ENCODE peak calls at places on chromosomes 5 and 9, in ten cellular contexts. B, G, R, N, Y, X, C, P, H and E are unnamed samples.

GRCh38 chr9:133582501-133583045 is 26.6 kb downstream of the FAM163B start:
- DNase-seq in B (no peak), G (no peak), R (no peak), N (no peak), Y (no peak), X (no peak), C (no peak), P (no peak), H (no peak), E (no peak)

GRCh38 chr9:18478517-18479361 is 4.8 kb downstream of the ADAMTSL1 start:
- DNase-seq in B (no peak), G (no peak), R (no peak), N (no peak), Y (no peak), X (no peak), C (no peak), P (no peak), H (no peak), E (no peak)

GRCh38 chr5:43019615-43020293 is 20.4 kb downstream of the ANXA2R start:
- DNase-seq in B (peak), G (peak), R (peak), N (no peak), Y (peak), X (no peak), C (peak), P (peak), H (no peak), E (peak)

GRCh38 chr5:96226941-96227552 is 206.0 kb downstream of the PCSK1 start:
- DNase-seq in B (no peak), G (no peak), R (no peak), N (peak), Y (no peak), X (peak), C (no peak), P (no peak), H (peak), E (no peak)

GRCh38 chr5:93611900-93612898 is 29.2 kb downstream of the NR2F1 start:
- DNase-seq in B (no peak), G (no peak), R (peak), N (no peak), Y (peak), X (no peak), C (peak), P (no peak), H (no peak), E (no peak)

GRCh38 chr5:24073097-24073496 is 565.7 kb downstream of the PRDM9 start:
- DNase-seq in B (no peak), G (no peak), R (no peak), N (no peak), Y (no peak), X (no peak), C (no peak), P (no peak), H (no peak), E (no peak)

GRCh38 chr5:133552925-133553525 is 59.3 kb downstream of the FSTL4 start:
- DNase-seq in B (no peak), G (peak), R (peak), N (no peak), Y (peak), X (no peak), C (peak), P (peak), H (peak), E (peak)

GRCh38 chr9:94031380-94031779 is 52.9 kb upstream of the PTPDC1 start:
- DNase-seq in B (no peak), G (no peak), R (no peak), N (no peak), Y (no peak), X (no peak), C (no peak), P (no peak), H (no peak), E (no peak)

GRCh38 chr5:133140311-133140710 is 88.5 kb downstream of the HSPA4 start:
- DNase-seq in B (no peak), G (no peak), R (no peak), N (no peak), Y (no peak), X (no peak), C (no peak), P (no peak), H (no peak), E (no peak)

GRCh38 chr9:132214027-132214622 is 52.3 kb downstream of the NTNG2 start:
- DNase-seq in B (peak), G (no peak), R (peak), N (peak), Y (no peak), X (peak), C (peak), P (no peak), H (no peak), E (peak)

GRCh38 chr5:28666075-28666474 is 1627.7 kb upstream of the CDH9 start:
- DNase-seq in B (no peak), G (no peak), R (no peak), N (no peak), Y (no peak), X (no peak), C (no peak), P (no peak), H (no peak), E (no peak)

GRCh38 chr5:1728846-1729245 is 70.8 kb downstream of the MRPL36 start:
- DNase-seq in B (no peak), G (no peak), R (no peak), N (no peak), Y (no peak), X (no peak), C (no peak), P (no peak), H (peak), E (no peak)

GRCh38 chr5:31640024-31640423 is 1.1 kb downstream of the PDZD2 start:
- DNase-seq in B (no peak), G (no peak), R (no peak), N (no peak), Y (no peak), X (no peak), C (peak), P (no peak), H (no peak), E (peak)

GRCh38 chr9:99366183-99366582 is 144.1 kb downstream of the SEC61B start:
- DNase-seq in B (no peak), G (no peak), R (no peak), N (no peak), Y (no peak), X (no peak), C (no peak), P (no peak), H (no peak), E (no peak)

GRCh38 chr5:107680099-107680498 is 9.4 kb upstream of the EFNA5 start:
- DNase-seq in B (no peak), G (no peak), R (no peak), N (no peak), Y (no peak), X (no peak), C (no peak), P (no peak), H (no peak), E (no peak)

GRCh38 chr9:81052846-81053245 is 636.5 kb downstream of the TLE1 start:
- DNase-seq in B (no peak), G (no peak), R (no peak), N (no peak), Y (no peak), X (no peak), C (no peak), P (no peak), H (no peak), E (no peak)

GRCh38 chr9:111897831-111898144 is 1.2 kb downstream of the UGCG start:
- DNase-seq in B (no peak), G (peak), R (no peak), N (no peak), Y (no peak), X (no peak), C (no peak), P (peak), H (no peak), E (no peak)

GRCh38 chr5:83924891-83925290 is 204.2 kb upstream of the HAPLN1 start:
- DNase-seq in B (no peak), G (no peak), R (no peak), N (no peak), Y (no peak), X (no peak), C (no peak), P (no peak), H (no peak), E (no peak)

GRCh38 chr9:107214915-107215314 is 68.2 kb upstream of the RAD23B start:
- DNase-seq in B (no peak), G (no peak), R (no peak), N (no peak), Y (no peak), X (no peak), C (no peak), P (no peak), H (no peak), E (no peak)

GRCh38 chr9:86073839-86074238 is 25.5 kb downstream of the GOLM1 start:
- DNase-seq in B (no peak), G (no peak), R (no peak), N (no peak), Y (no peak), X (no peak), C (no peak), P (no peak), H (no peak), E (no peak)

GRCh38 chr9:114300846-114301797 is 21.8 kb upstream of the ORM1 start:
- DNase-seq in B (no peak), G (no peak), R (no peak), N (no peak), Y (peak), X (no peak), C (no peak), P (peak), H (peak), E (no peak)

GRCh38 chr9:20557890-20558608 is 64.2 kb downstream of the MLLT3 start:
- DNase-seq in B (no peak), G (no peak), R (no peak), N (no peak), Y (no peak), X (no peak), C (no peak), P (peak), H (no peak), E (no peak)

GRCh38 chr5:80867233-80867632 is 92.9 kb upstream of the RASGRF2 start:
- DNase-seq in B (no peak), G (no peak), R (no peak), N (no peak), Y (no peak), X (no peak), C (no peak), P (no peak), H (no peak), E (no peak)

GRCh38 chr9:27787941-27788340 is 214.7 kb upstream of the C9orf72 start:
- DNase-seq in B (no peak), G (no peak), R (no peak), N (no peak), Y (no peak), X (no peak), C (peak), P (no peak), H (no peak), E (no peak)

GRCh38 chr5:168314735-168315411 is 23.4 kb downstream of the WWC1 start:
- DNase-seq in B (peak), G (no peak), R (no peak), N (peak), Y (peak), X (peak), C (peak), P (peak), H (no peak), E (no peak)

GRCh38 chr5:132655821-132656773 is 1.9 kb upstream of the IL13 start:
- DNase-seq in B (no peak), G (no peak), R (peak), N (no peak), Y (no peak), X (no peak), C (peak), P (no peak), H (no peak), E (peak)

DNA sequence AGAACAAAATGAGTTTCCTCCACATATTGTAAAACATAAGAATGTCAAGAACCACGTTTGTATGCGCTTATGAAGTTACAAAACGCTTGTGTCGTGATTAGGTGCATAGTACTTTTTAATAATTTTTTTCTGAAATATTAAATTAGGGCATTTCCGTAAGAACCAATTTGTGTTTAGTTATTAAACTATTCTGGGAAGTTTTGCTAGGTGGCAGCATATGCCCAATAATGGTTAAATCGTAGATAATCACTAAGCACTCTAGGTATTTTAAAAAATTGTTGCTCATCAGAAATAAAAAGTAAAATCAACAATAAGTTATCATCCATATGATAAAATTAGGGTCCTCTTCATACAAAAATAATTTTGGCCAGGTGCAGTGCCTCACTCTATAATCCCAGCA is 5.4 kb downstream of the SRFBP1 start:
- DNase-seq in B (no peak), G (no peak), R (no peak), N (no peak), Y (no peak), X (no peak), C (no peak), P (no peak), H (no peak), E (no peak)
- TF ChIP-seq CTCF in B (peak), G (no peak), R (peak), N (peak), Y (no peak), X (peak), C (no peak), P (peak), H (peak), E (no peak)

GRCh38 chr5:26329562-26330189 is 708.7 kb downstream of the CDH9 start:
- DNase-seq in B (no peak), G (no peak), R (no peak), N (no peak), Y (no peak), X (no peak), C (no peak), P (no peak), H (no peak), E (no peak)
- TF ChIP-seq CTCF in B (no peak), G (peak), R (peak), N (no peak), Y (no peak), X (no peak), C (no peak), P (no peak), H (peak), E (peak)

GRCh38 chr5:14405267-14405666 is 176.3 kb upstream of the OTULINL start:
- DNase-seq in B (no peak), G (no peak), R (no peak), N (no peak), Y (no peak), X (no peak), C (peak), P (no peak), H (no peak), E (no peak)
- TF ChIP-seq CTCF in B (no peak), G (peak), R (peak), N (peak), Y (no peak), X (peak), C (no peak), P (no peak), H (no peak), E (peak)

GRCh38 chr5:69217732-69218568 is 16.7 kb upstream of the CDK7 start:
- DNase-seq in B (peak), G (peak), R (peak), N (peak), Y (peak), X (peak), C (peak), P (peak), H (peak), E (peak)
- TF ChIP-seq CTCF in B (peak), G (no peak), R (peak), N (no peak), Y (peak), X (peak), C (no peak), P (no peak), H (peak), E (peak)

GRCh38 chr5:143405063-143405746 is 1.7 kb upstream of the NR3C1 start:
- DNase-seq in B (peak), G (peak), R (peak), N (no peak), Y (peak), X (peak), C (peak), P (peak), H (peak), E (peak)
- TF ChIP-seq CTCF in B (no peak), G (peak), R (peak), N (no peak), Y (no peak), X (peak), C (no peak), P (no peak), H (no peak), E (no peak)

DNA sequence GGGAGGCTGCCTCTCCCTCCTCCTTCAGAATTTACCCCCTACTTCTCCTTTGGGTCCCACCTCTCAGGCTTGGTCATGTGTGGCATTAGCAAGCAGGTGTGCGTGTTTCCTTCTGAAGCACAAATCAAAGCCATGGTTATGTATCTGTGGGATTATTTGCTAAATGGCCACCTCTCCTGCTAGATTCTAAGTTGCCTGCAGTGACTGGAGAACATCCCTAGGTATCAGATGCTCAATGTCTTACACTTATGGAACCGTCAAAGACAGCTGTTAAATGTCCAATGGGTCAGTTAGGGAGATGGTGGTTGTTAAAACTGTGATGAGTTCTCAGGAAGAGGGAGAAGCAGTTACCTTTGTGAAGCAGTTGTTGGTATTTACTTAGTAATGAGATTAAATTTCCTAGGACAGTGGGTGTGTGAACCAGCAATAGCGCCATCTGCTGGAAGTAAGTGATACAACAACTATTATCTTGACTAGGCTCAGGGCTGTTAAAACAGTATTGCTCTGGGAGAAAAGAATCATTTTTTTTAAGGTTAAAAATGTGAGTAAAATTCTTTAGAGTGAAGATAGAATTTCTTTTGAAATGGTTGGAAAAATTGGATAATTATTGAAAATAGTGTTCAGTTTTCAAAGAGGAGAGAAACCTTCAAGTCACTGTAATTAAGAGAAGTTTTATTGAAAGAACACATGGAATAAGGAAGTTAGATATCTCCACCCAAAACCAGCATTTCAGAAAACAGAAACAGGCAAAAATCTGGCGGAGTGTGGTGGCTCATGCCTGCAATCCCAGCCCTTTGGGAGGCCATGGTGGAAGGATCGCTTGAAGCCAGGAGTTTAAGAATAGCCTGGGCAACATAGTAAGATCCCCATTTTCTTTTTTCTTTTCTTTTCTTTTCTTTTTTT is 71.3 kb downstream of the TMC1 start:
- DNase-seq in B (no peak), G (peak), R (no peak), N (peak), Y (no peak), X (peak), C (no peak), P (no peak), H (no peak), E (no peak)
- TF ChIP-seq CTCF in B (peak), G (peak), R (peak), N (peak), Y (peak), X (peak), C (peak), P (peak), H (peak), E (peak)

DNA sequence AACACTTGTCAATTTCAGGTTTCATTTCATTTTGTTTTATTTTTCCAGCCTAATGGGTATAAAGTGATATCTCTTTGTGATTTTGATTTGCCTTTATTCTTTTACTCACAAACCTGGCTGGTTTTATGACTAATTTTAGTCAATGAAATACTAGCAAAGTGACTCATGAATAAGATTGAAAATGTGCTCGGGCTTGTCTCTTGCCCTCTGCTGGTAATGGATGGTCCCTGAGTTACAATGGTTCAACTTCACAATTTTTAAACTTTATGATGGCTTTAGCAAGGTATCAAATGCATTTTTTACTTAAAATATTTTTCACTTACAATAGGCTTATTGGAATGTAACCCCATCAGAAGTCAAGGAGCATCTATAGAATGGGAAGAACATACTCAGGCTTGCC is 431.4 kb upstream of the CCNG1 start:
- DNase-seq in B (no peak), G (no peak), R (no peak), N (no peak), Y (no peak), X (no peak), C (no peak), P (no peak), H (no peak), E (no peak)
- TF ChIP-seq CTCF in B (no peak), G (no peak), R (peak), N (no peak), Y (no peak), X (no peak), C (no peak), P (no peak), H (no peak), E (no peak)